ENCODE peak calls at places on chromosomes 3 and 15, in seven cellular contexts. H is ovary, Q is cardiac muscle cell, S is SJSA1, X is A673, Z is cardiac fibroblast, M is psoas muscle. N is an unnamed sample.

GRCh38 chr15:35727627-35728026 is 181.7 kb upstream of the DPH6 start:
- DNase-seq in H (no peak), Q (no peak), S (no peak), X (no peak), Z (no peak), M (no peak), N (no peak)

GRCh38 chr3:41144631-41145030 is 54.7 kb upstream of the CTNNB1 start:
- DNase-seq in H (no peak), Q (no peak), S (no peak), X (no peak), Z (no peak), M (no peak), N (no peak)

GRCh38 chr15:39934415-39935044 is 615 bp downstream of the EIF2AK4 start:
- DNase-seq in H (no peak), Q (peak), S (no peak), X (peak), Z (peak), M (no peak), N (no peak)

GRCh38 chr15:32956006-32956405 is 238.2 kb downstream of the GREM1 start:
- DNase-seq in H (no peak), Q (peak), S (peak), X (peak), Z (peak), M (no peak), N (no peak)

GRCh38 chr15:44670087-44670945 is 6.9 kb upstream of the SPG11 start:
- DNase-seq in H (no peak), Q (no peak), S (no peak), X (no peak), Z (no peak), M (no peak), N (no peak)

GRCh38 chr15:36365963-36366362 is 213.5 kb upstream of the CDIN1 start:
- DNase-seq in H (no peak), Q (no peak), S (no peak), X (no peak), Z (peak), M (no peak), N (no peak)

GRCh38 chr3:184299488-184300376 is 691 bp downstream of the PSMD2 start:
- DNase-seq in H (no peak), Q (no peak), S (peak), X (no peak), Z (no peak), M (peak), N (no peak)

GRCh38 chr3:197371521-197372075 is 73.2 kb upstream of the DLG1 start:
- DNase-seq in H (no peak), Q (peak), S (no peak), X (peak), Z (no peak), M (no peak), N (no peak)

GRCh38 chr3:158640646-158641045 is 3.7 kb upstream of the GFM1 start:
- DNase-seq in H (no peak), Q (no peak), S (no peak), X (no peak), Z (no peak), M (no peak), N (no peak)

GRCh38 chr3:51024765-51025681 is 350.3 kb downstream of the DOCK3 start:
- DNase-seq in H (no peak), Q (peak), S (no peak), X (no peak), Z (no peak), M (peak), N (no peak)

GRCh38 chr3:1348547-1348946 is 255.7 kb downstream of the CNTN6 start:
- DNase-seq in H (no peak), Q (no peak), S (no peak), X (no peak), Z (no peak), M (no peak), N (no peak)

GRCh38 chr15:39684215-39684614 is 98.4 kb downstream of the FSIP1 start:
- DNase-seq in H (no peak), Q (no peak), S (no peak), X (no peak), Z (no peak), M (no peak), N (no peak)

GRCh38 chr3:38029400-38030125 is at the start of gene PLCD1:
- DNase-seq in H (peak), Q (peak), S (peak), X (no peak), Z (peak), M (peak), N (peak)

GRCh38 chr15:85580914-85581313 is 200.5 kb downstream of the AKAP13 start:
- DNase-seq in H (no peak), Q (no peak), S (no peak), X (no peak), Z (no peak), M (no peak), N (no peak)

GRCh38 chr15:73599934-73600333 is 33.3 kb downstream of the NPTN start:
- DNase-seq in H (no peak), Q (no peak), S (peak), X (no peak), Z (no peak), M (no peak), N (no peak)

GRCh38 chr15:64754663-64755426 is 20.5 kb downstream of the RBPMS2 start:
- DNase-seq in H (no peak), Q (no peak), S (no peak), X (no peak), Z (no peak), M (no peak), N (no peak)

GRCh38 chr3:141797819-141798405 is 34.7 kb downstream of the GRK7 start:
- DNase-seq in H (no peak), Q (no peak), S (no peak), X (no peak), Z (no peak), M (no peak), N (no peak)

GRCh38 chr3:123652346-123652984 is 67.6 kb upstream of the HACD2 start:
- DNase-seq in H (peak), Q (peak), S (peak), X (peak), Z (peak), M (peak), N (peak)

GRCh38 chr3:98536456-98537017 is 4.8 kb downstream of the GPR15 start:
- DNase-seq in H (no peak), Q (no peak), S (no peak), X (no peak), Z (no peak), M (no peak), N (no peak)

GRCh38 chr3:39911465-39912309 is 102.3 kb downstream of the MYRIP start:
- DNase-seq in H (no peak), Q (no peak), S (no peak), X (no peak), Z (peak), M (no peak), N (no peak)

GRCh38 chr3:14516738-14517345 is 23.3 kb downstream of the GRIP2 start:
- DNase-seq in H (peak), Q (no peak), S (no peak), X (no peak), Z (no peak), M (no peak), N (no peak)

GRCh38 chr15:29942144-29942543 is 119.9 kb upstream of the TJP1 start:
- DNase-seq in H (no peak), Q (peak), S (no peak), X (peak), Z (peak), M (no peak), N (no peak)

DNA sequence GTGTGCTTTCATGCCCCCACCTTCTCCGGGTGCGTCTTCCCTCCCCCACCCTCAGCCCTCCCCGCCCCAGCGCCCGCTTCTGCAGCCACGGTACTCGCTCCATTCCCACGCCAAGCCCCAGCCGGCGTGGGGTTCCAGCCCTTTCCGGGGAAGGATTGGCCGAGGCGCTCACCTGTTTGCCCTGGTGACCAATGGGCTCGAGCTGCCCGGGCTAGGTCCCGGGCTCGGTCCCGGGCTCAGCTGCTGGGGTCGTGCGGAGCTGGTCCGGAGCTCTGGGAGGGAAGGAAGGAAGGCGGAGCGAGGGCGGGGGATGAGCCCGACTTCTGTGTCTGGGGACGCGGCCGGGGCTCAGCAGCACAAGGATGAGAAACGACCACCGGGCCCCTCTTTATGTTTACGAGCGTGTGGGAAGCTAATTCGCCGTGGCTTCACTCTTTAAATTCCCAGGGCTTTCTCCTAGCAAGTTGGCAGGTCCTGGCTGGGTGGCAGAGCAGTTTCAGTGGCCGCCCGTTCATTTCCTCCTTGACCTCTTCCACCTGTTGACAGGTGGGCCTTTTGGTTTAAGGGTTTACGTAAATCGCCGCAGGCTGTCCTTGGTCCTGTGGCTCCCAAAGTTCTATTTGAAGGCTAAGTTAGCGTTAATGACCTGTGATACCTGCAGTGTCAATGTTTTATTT is at the start of gene IGSF10:
- DNase-seq in H (peak), Q (no peak), S (no peak), X (peak), Z (peak), M (no peak), N (no peak)
- H3K4me3 ChIP-seq in H (peak), Q (peak), S (peak), X (peak), Z (peak), M (peak), N (peak)

GRCh38 chr3:112116777-112117186 is 16.3 kb downstream of the GCSAM start:
- DNase-seq in H (no peak), Q (no peak), S (no peak), X (no peak), Z (peak), M (no peak), N (no peak)
- H3K4me3 ChIP-seq in H (no peak), Q (no peak), S (no peak), X (no peak), Z (no peak), M (peak), N (peak)

DNA sequence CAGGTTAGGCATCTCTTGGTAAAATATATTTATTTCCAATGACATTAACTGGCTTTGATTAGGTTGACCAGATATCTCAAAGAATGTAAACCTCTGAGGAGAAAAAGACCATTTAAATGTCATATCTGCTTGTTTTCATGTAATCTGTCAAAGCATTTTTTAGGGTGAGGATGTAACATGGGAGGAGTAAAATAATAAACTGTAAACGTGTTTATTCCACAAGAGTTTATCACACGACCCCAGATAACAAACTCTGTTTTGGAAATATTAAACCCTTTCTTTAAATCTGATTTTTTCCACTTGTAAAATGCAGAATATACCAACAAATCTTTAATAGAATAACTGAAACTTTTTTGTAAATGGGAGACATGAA is 1.6 kb downstream of the TM4SF1 start:
- DNase-seq in H (no peak), Q (no peak), S (no peak), X (no peak), Z (no peak), M (no peak), N (no peak)
- H3K4me3 ChIP-seq in H (no peak), Q (no peak), S (peak), X (no peak), Z (peak), M (peak), N (peak)

GRCh38 chr3:186940965-186941364 is 10.6 kb downstream of the ST6GAL1 start:
- DNase-seq in H (peak), Q (peak), S (no peak), X (no peak), Z (peak), M (no peak), N (peak)
- H3K4me3 ChIP-seq in H (no peak), Q (no peak), S (no peak), X (no peak), Z (no peak), M (no peak), N (peak)

GRCh38 chr15:83178387-83178786 is 29.2 kb downstream of the HDGFL3 start:
- DNase-seq in H (no peak), Q (no peak), S (no peak), X (no peak), Z (no peak), M (no peak), N (no peak)

GRCh38 chr15:83170474-83171165 is 37.0 kb downstream of the HDGFL3 start:
- DNase-seq in H (no peak), Q (no peak), S (no peak), X (no peak), Z (peak), M (no peak), N (no peak)

GRCh38 chr15:83178869-83179325 is 28.7 kb downstream of the HDGFL3 start:
- DNase-seq in H (no peak), Q (peak), S (no peak), X (no peak), Z (no peak), M (no peak), N (no peak)

GRCh38 chr15:83174891-83175290 is 32.7 kb downstream of the HDGFL3 start:
- DNase-seq in H (no peak), Q (no peak), S (no peak), X (no peak), Z (no peak), M (no peak), N (no peak)
- H3K4me3 ChIP-seq in H (no peak), Q (no peak), S (no peak), X (no peak), Z (no peak), M (no peak), N (no peak)

N was measured in coronary artery.